ENCODE peak calls at places on chromosome 12, in nine cellular contexts. One of them, this sample, is unnamed.

GRCh38 chr12:52584156-52584682 is 10.6 kb upstream of the KRT74 start:
- DNase-seq in neural progenitor cell: no peak
- DNase-seq in GM23248: no peak
- DNase-seq in GM12878: no peak
- DNase-seq in DND-41: no peak
- DNase-seq in K562: no peak
- DNase-seq in fibroblast of lung: no peak
- DNase-seq in GM23338: no peak
- DNase-seq in OCI-LY7: no peak
- DNase-seq in this sample: no peak

GRCh38 chr12:42128327-42128726 is 16.3 kb downstream of the GXYLT1 start:
- DNase-seq in neural progenitor cell: no peak
- DNase-seq in GM23248: peak; percentile 68
- DNase-seq in GM12878: no peak
- DNase-seq in DND-41: no peak
- DNase-seq in K562: no peak
- DNase-seq in fibroblast of lung: peak; percentile 57
- DNase-seq in GM23338: no peak
- DNase-seq in OCI-LY7: no peak
- DNase-seq in this sample: no peak

GRCh38 chr12:180445-180844 is 33.5 kb downstream of the SLC6A12 start:
- DNase-seq in neural progenitor cell: no peak
- DNase-seq in GM23248: no peak
- DNase-seq in GM12878: peak; percentile 25
- DNase-seq in DND-41: no peak
- DNase-seq in K562: peak; percentile 28
- DNase-seq in fibroblast of lung: peak; percentile 42
- DNase-seq in GM23338: no peak
- DNase-seq in OCI-LY7: no peak
- DNase-seq in this sample: no peak

GRCh38 chr12:46825526-46826414 is at the start of gene SLC38A4:
- DNase-seq in neural progenitor cell: peak; percentile 85
- DNase-seq in GM23248: peak; percentile 37
- DNase-seq in GM12878: no peak
- DNase-seq in DND-41: no peak
- DNase-seq in K562: no peak
- DNase-seq in fibroblast of lung: peak; percentile 36
- DNase-seq in GM23338: peak; percentile 80
- DNase-seq in OCI-LY7: no peak
- DNase-seq in this sample: no peak

GRCh38 chr12:104682790-104683279 is 226.1 kb downstream of the CHST11 start:
- DNase-seq in neural progenitor cell: no peak
- DNase-seq in GM23248: no peak
- DNase-seq in GM12878: peak; percentile 51
- DNase-seq in DND-41: peak; percentile 86
- DNase-seq in K562: no peak
- DNase-seq in fibroblast of lung: no peak
- DNase-seq in GM23338: no peak
- DNase-seq in OCI-LY7: peak; percentile 30
- DNase-seq in this sample: peak; percentile 43

GRCh38 chr12:85279449-85280137 is 427 bp upstream of the ALX1 start:
- DNase-seq in neural progenitor cell: peak; percentile 71
- DNase-seq in GM23248: no peak
- DNase-seq in GM12878: no peak
- DNase-seq in DND-41: no peak
- DNase-seq in K562: no peak
- DNase-seq in fibroblast of lung: peak; percentile 1
- DNase-seq in GM23338: peak; percentile 50
- DNase-seq in OCI-LY7: no peak
- DNase-seq in this sample: no peak

GRCh38 chr12:84201976-84202375 is 710.6 kb downstream of the SLC6A15 start:
- DNase-seq in neural progenitor cell: no peak
- DNase-seq in GM23248: no peak
- DNase-seq in GM12878: no peak
- DNase-seq in DND-41: no peak
- DNase-seq in K562: no peak
- DNase-seq in fibroblast of lung: no peak
- DNase-seq in GM23338: no peak
- DNase-seq in OCI-LY7: no peak
- DNase-seq in this sample: no peak

GRCh38 chr12:10235761-10236631 is 23.3 kb downstream of the GABARAPL1 start:
- DNase-seq in neural progenitor cell: peak; percentile 58
- DNase-seq in GM23248: peak; percentile 61
- DNase-seq in GM12878: no peak
- DNase-seq in DND-41: peak; percentile 39
- DNase-seq in K562: peak; percentile 44
- DNase-seq in fibroblast of lung: peak; percentile 25
- DNase-seq in GM23338: peak; percentile 73
- DNase-seq in OCI-LY7: peak; percentile 79
- DNase-seq in this sample: peak; percentile 73

GRCh38 chr12:90575995-90576394 is 379.0 kb downstream of the CCER1 start:
- DNase-seq in neural progenitor cell: no peak
- DNase-seq in GM23248: no peak
- DNase-seq in GM12878: no peak
- DNase-seq in DND-41: no peak
- DNase-seq in K562: no peak
- DNase-seq in fibroblast of lung: no peak
- DNase-seq in GM23338: no peak
- DNase-seq in OCI-LY7: no peak
- DNase-seq in this sample: no peak

GRCh38 chr12:80598004-80598606 is 109.3 kb upstream of the MYF6 start:
- DNase-seq in neural progenitor cell: peak; percentile 41
- DNase-seq in GM23248: peak; percentile 82
- DNase-seq in GM12878: no peak
- DNase-seq in DND-41: no peak
- DNase-seq in K562: no peak
- DNase-seq in fibroblast of lung: peak; percentile 86
- DNase-seq in GM23338: peak; percentile 59
- DNase-seq in OCI-LY7: peak; percentile 53
- DNase-seq in this sample: peak; percentile 71

GRCh38 chr12:1732914-1733313 is 42.0 kb downstream of the ADIPOR2 start:
- DNase-seq in neural progenitor cell: no peak
- DNase-seq in GM23248: no peak
- DNase-seq in GM12878: no peak
- DNase-seq in DND-41: no peak
- DNase-seq in K562: no peak
- DNase-seq in fibroblast of lung: no peak
- DNase-seq in GM23338: no peak
- DNase-seq in OCI-LY7: no peak
- DNase-seq in this sample: no peak

GRCh38 chr12:96878704-96879103 is 28.4 kb upstream of the NEDD1 start:
- DNase-seq in neural progenitor cell: no peak
- DNase-seq in GM23248: peak; percentile 62
- DNase-seq in GM12878: no peak
- DNase-seq in DND-41: no peak
- DNase-seq in K562: no peak
- DNase-seq in fibroblast of lung: peak; percentile 97
- DNase-seq in GM23338: no peak
- DNase-seq in OCI-LY7: no peak
- DNase-seq in this sample: no peak

GRCh38 chr12:2894961-2895360 is 4.3 kb downstream of the TULP3 start:
- DNase-seq in neural progenitor cell: peak; percentile 15
- DNase-seq in GM23248: peak; percentile 46
- DNase-seq in GM12878: no peak
- DNase-seq in DND-41: no peak
- DNase-seq in K562: no peak
- DNase-seq in fibroblast of lung: peak; percentile 13
- DNase-seq in GM23338: peak; percentile 17
- DNase-seq in OCI-LY7: no peak
- DNase-seq in this sample: no peak
- H3K79me2 ChIP-seq in neural progenitor cell: peaks cover 79% of the 10 kb centered on the region
- H3K79me2 ChIP-seq in GM23248: peaks cover 76% of the 10 kb centered on the region
- H3K79me2 ChIP-seq in GM12878: peaks cover 2% of the 10 kb centered on the region
- H3K79me2 ChIP-seq in DND-41: peaks cover 27% of the 10 kb centered on the region
- H3K79me2 ChIP-seq in K562: peaks cover 8% of the 10 kb centered on the region
- H3K79me2 ChIP-seq in fibroblast of lung: peaks cover 60% of the 10 kb centered on the region
- H3K79me2 ChIP-seq in GM23338: peaks cover 34% of the 10 kb centered on the region
- H3K79me2 ChIP-seq in OCI-LY7: no peaks in the 10 kb centered on the region
- H3K79me2 ChIP-seq in this sample: peaks cover 34% of the 10 kb centered on the region

DNA sequence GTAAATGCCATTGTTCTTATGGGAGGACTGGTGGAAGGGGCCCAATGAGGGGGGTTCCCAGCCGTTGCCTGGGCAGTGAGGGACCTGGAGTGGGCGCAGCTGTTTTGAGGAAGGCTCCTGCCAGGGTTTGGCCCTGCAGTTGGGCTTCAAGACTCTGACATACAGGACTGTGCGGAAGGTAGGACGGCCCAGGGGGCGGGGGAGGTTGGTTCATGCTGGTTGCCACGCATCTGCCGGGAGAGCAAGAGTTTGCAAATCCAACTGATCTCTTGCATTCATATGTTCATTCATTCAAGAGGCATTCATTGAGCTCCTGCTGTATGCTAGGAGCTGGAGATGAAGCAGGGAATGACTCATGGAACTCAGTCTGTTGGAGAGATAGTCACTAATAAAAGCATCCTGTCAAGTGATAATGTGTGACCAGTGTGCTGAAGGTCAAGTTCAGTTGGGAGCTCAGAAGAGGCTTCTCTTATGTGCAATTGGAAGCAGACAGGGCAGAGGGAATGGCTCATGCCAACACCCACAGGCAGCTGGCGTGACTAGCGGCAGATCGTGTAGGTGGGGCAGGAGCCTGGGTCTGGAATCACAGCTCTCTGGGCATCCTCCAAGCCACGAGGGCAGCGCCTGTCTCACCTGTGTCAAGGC is 7.8 kb downstream of the SH2B3 start:
- DNase-seq in neural progenitor cell: no peak
- DNase-seq in GM23248: peak; percentile 89
- DNase-seq in GM12878: no peak
- DNase-seq in DND-41: no peak
- DNase-seq in K562: no peak
- DNase-seq in fibroblast of lung: peak; percentile 78
- DNase-seq in GM23338: no peak
- DNase-seq in OCI-LY7: no peak
- DNase-seq in this sample: no peak
- H3K79me2 ChIP-seq in neural progenitor cell: peaks cover 8% of the 10 kb centered on the region
- H3K79me2 ChIP-seq in GM23248: peaks cover 97% of the 10 kb centered on the region
- H3K79me2 ChIP-seq in GM12878: peaks cover 86% of the 10 kb centered on the region
- H3K79me2 ChIP-seq in DND-41: peaks cover 86% of the 10 kb centered on the region
- H3K79me2 ChIP-seq in K562: peaks cover 97% of the 10 kb centered on the region
- H3K79me2 ChIP-seq in fibroblast of lung: peaks cover 91% of the 10 kb centered on the region
- H3K79me2 ChIP-seq in GM23338: peaks cover 94% of the 10 kb centered on the region
- H3K79me2 ChIP-seq in OCI-LY7: peaks cover 70% of the 10 kb centered on the region
- H3K79me2 ChIP-seq in this sample: peaks cover 86% of the 10 kb centered on the region

GRCh38 chr12:124832856-124833255 is 30.8 kb downstream of the SCARB1 start:
- DNase-seq in neural progenitor cell: no peak
- DNase-seq in GM23248: no peak
- DNase-seq in GM12878: no peak
- DNase-seq in DND-41: no peak
- DNase-seq in K562: no peak
- DNase-seq in fibroblast of lung: no peak
- DNase-seq in GM23338: no peak
- DNase-seq in OCI-LY7: no peak
- DNase-seq in this sample: no peak
- H3K79me2 ChIP-seq in neural progenitor cell: no peaks in the 10 kb centered on the region
- H3K79me2 ChIP-seq in GM23248: no peaks in the 10 kb centered on the region
- H3K79me2 ChIP-seq in GM12878: peaks cover 38% of the 10 kb centered on the region
- H3K79me2 ChIP-seq in DND-41: peaks cover 6% of the 10 kb centered on the region
- H3K79me2 ChIP-seq in K562: peaks cover 89% of the 10 kb centered on the region
- H3K79me2 ChIP-seq in fibroblast of lung: no peaks in the 10 kb centered on the region
- H3K79me2 ChIP-seq in GM23338: peaks cover 38% of the 10 kb centered on the region
- H3K79me2 ChIP-seq in OCI-LY7: peaks cover 7% of the 10 kb centered on the region
- H3K79me2 ChIP-seq in this sample: peaks cover 95% of the 10 kb centered on the region

GRCh38 chr12:4293299-4293941 is 19.9 kb downstream of the CCND2 start:
- DNase-seq in neural progenitor cell: no peak
- DNase-seq in GM23248: no peak
- DNase-seq in GM12878: no peak
- DNase-seq in DND-41: no peak
- DNase-seq in K562: no peak
- DNase-seq in fibroblast of lung: no peak
- DNase-seq in GM23338: no peak
- DNase-seq in OCI-LY7: no peak
- DNase-seq in this sample: no peak
- H3K79me2 ChIP-seq in neural progenitor cell: peaks cover 37% of the 10 kb centered on the region
- H3K79me2 ChIP-seq in GM23248: no peaks in the 10 kb centered on the region
- H3K79me2 ChIP-seq in GM12878: peaks cover 32% of the 10 kb centered on the region
- H3K79me2 ChIP-seq in DND-41: no peaks in the 10 kb centered on the region
- H3K79me2 ChIP-seq in K562: peaks cover 39% of the 10 kb centered on the region
- H3K79me2 ChIP-seq in fibroblast of lung: no peaks in the 10 kb centered on the region
- H3K79me2 ChIP-seq in GM23338: peaks cover 92% of the 10 kb centered on the region
- H3K79me2 ChIP-seq in OCI-LY7: no peaks in the 10 kb centered on the region
- H3K79me2 ChIP-seq in this sample: no peaks in the 10 kb centered on the region

GRCh38 chr12:21501258-21502163 is at the start of the genes GOLT1B and RECQL:
- DNase-seq in neural progenitor cell: peak; percentile 97
- DNase-seq in GM23248: peak; percentile 99
- DNase-seq in GM12878: peak; percentile 98
- DNase-seq in DND-41: peak; percentile 93
- DNase-seq in K562: peak; percentile 89
- DNase-seq in fibroblast of lung: peak; percentile 97
- DNase-seq in GM23338: peak; percentile 98
- DNase-seq in OCI-LY7: peak; percentile 97
- DNase-seq in this sample: peak; percentile 98

GRCh38 chr12:21502872-21503271 is 1.3 kb downstream of the GOLT1B start:
- DNase-seq in neural progenitor cell: no peak
- DNase-seq in GM23248: peak; percentile 23
- DNase-seq in GM12878: no peak
- DNase-seq in DND-41: no peak
- DNase-seq in K562: no peak
- DNase-seq in fibroblast of lung: no peak
- DNase-seq in GM23338: peak; percentile 8
- DNase-seq in OCI-LY7: no peak
- DNase-seq in this sample: peak; percentile 55

GRCh38 chr12:21500786-21501257 is 613 bp downstream of the RECQL start:
- DNase-seq in neural progenitor cell: no peak
- DNase-seq in GM23248: no peak
- DNase-seq in GM12878: peak; percentile 2
- DNase-seq in DND-41: no peak
- DNase-seq in K562: no peak
- DNase-seq in fibroblast of lung: no peak
- DNase-seq in GM23338: no peak
- DNase-seq in OCI-LY7: peak; percentile 55
- DNase-seq in this sample: peak; percentile 75

GRCh38 chr12:21499765-21500164 is 1.7 kb downstream of the RECQL start:
- DNase-seq in neural progenitor cell: no peak
- DNase-seq in GM23248: no peak
- DNase-seq in GM12878: no peak
- DNase-seq in DND-41: no peak
- DNase-seq in K562: no peak
- DNase-seq in fibroblast of lung: no peak
- DNase-seq in GM23338: no peak
- DNase-seq in OCI-LY7: no peak
- DNase-seq in this sample: no peak

DNA sequence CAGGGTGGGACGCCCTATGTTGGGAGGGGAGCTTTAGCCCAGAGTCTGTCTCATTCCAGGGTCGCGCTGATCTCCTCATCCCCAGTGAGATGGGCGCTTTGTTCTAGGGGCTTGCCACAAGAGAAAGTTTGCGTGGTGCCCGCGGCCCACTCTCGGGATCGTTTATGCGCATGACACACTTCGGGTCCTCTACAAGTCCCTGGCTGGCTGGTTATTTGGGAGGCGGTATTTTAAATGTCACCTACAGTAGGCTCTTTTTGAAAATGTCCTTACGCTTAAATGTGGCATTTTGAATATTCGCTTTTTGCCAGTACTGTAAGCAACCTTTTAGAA is 541 bp downstream of the GOLT1B start:
- DNase-seq in neural progenitor cell: no peak
- DNase-seq in GM23248: peak; percentile 79
- DNase-seq in GM12878: peak; percentile 1
- DNase-seq in DND-41: peak; percentile 42
- DNase-seq in K562: no peak
- DNase-seq in fibroblast of lung: peak; percentile 57
- DNase-seq in GM23338: no peak
- DNase-seq in OCI-LY7: peak; percentile 24
- DNase-seq in this sample: peak; percentile 58
- H3K79me2 ChIP-seq in neural progenitor cell: peaks cover 76% of the 10 kb centered on the region
- H3K79me2 ChIP-seq in GM23248: peaks cover 94% of the 10 kb centered on the region
- H3K79me2 ChIP-seq in GM12878: peaks cover 73% of the 10 kb centered on the region
- H3K79me2 ChIP-seq in DND-41: peaks cover 81% of the 10 kb centered on the region
- H3K79me2 ChIP-seq in K562: peaks cover 61% of the 10 kb centered on the region
- H3K79me2 ChIP-seq in fibroblast of lung: peaks cover 81% of the 10 kb centered on the region
- H3K79me2 ChIP-seq in GM23338: peaks cover 66% of the 10 kb centered on the region
- H3K79me2 ChIP-seq in OCI-LY7: peaks cover 83% of the 10 kb centered on the region
- H3K79me2 ChIP-seq in this sample: peaks cover 91% of the 10 kb centered on the region